ENCODE peak calls at places on chromosomes 3 and 15, in nine cellular contexts. H is left lung, S is cardiac muscle cell, T is Panc1, R is epithelial cell of esophagus, K is endothelial cell, B is heart right ventricle, W is foreskin keratinocyte, X is neural progenitor cell. J is an unnamed sample.

GRCh38 chr15:99143655-99144610 is 39.1 kb downstream of the SYNM start:
- DNase-seq in H (no peak), S (no peak), T (no peak), R (peak), K (no peak), B (peak), W (no peak), X (peak), J (no peak)

GRCh38 chr3:82000773-82001172 is 239.3 kb upstream of the GBE1 start:
- DNase-seq in H (no peak), S (no peak), T (no peak), R (no peak), K (no peak), B (no peak), W (no peak), X (no peak), J (no peak)

GRCh38 chr15:63792584-63792983 is 41.2 kb downstream of the HERC1 start:
- DNase-seq in H (no peak), S (no peak), T (no peak), R (no peak), K (no peak), B (no peak), W (no peak), X (no peak), J (no peak)

GRCh38 chr3:104385421-104385820 is 981.3 kb upstream of the ALCAM start:
- DNase-seq in H (no peak), S (no peak), T (no peak), R (no peak), K (no peak), B (peak), W (no peak), X (no peak), J (no peak)

GRCh38 chr3:129119365-129120100 is 2.1 kb downstream of the RAB43 start:
- DNase-seq in H (peak), S (peak), T (no peak), R (peak), K (no peak), B (no peak), W (peak), X (no peak), J (no peak)

GRCh38 chr3:158573714-158574113 is 2.7 kb downstream of the MLF1 start:
- DNase-seq in H (no peak), S (no peak), T (no peak), R (no peak), K (no peak), B (no peak), W (no peak), X (peak), J (no peak)

GRCh38 chr3:165903885-165904284 is 66.7 kb upstream of the BCHE start:
- DNase-seq in H (no peak), S (no peak), T (no peak), R (peak), K (no peak), B (no peak), W (peak), X (no peak), J (no peak)

GRCh38 chr15:63040954-63041353 is 1.6 kb upstream of the TPM1 start:
- DNase-seq in H (no peak), S (peak), T (no peak), R (no peak), K (no peak), B (no peak), W (no peak), X (no peak), J (no peak)

GRCh38 chr15:70351941-70352774 is 254.4 kb upstream of the TLE3 start:
- DNase-seq in H (no peak), S (no peak), T (no peak), R (no peak), K (no peak), B (no peak), W (no peak), X (no peak), J (no peak)

GRCh38 chr15:72365844-72366243 is 10.0 kb downstream of the HEXA start:
- DNase-seq in H (peak), S (no peak), T (no peak), R (no peak), K (no peak), B (no peak), W (no peak), X (no peak), J (no peak)

GRCh38 chr3:29949131-29949530 is 657.3 kb upstream of the TGFBR2 start:
- DNase-seq in H (no peak), S (no peak), T (no peak), R (peak), K (no peak), B (no peak), W (no peak), X (no peak), J (no peak)

GRCh38 chr3:120526011-120526870 is 69.9 kb upstream of the NDUFB4 start:
- DNase-seq in H (no peak), S (no peak), T (no peak), R (peak), K (no peak), B (no peak), W (no peak), X (no peak), J (no peak)

GRCh38 chr3:109702252-109702651 is 364.9 kb upstream of the DPPA4 start:
- DNase-seq in H (no peak), S (no peak), T (no peak), R (peak), K (no peak), B (no peak), W (peak), X (no peak), J (no peak)

GRCh38 chr3:178485756-178486155 is 50.5 kb upstream of the KCNMB2 start:
- DNase-seq in H (no peak), S (no peak), T (no peak), R (no peak), K (no peak), B (no peak), W (no peak), X (no peak), J (no peak)

GRCh38 chr3:87855626-87856025 is 203.2 kb downstream of the CGGBP1 start:
- DNase-seq in H (no peak), S (no peak), T (no peak), R (peak), K (no peak), B (no peak), W (peak), X (no peak), J (no peak)

GRCh38 chr15:66294157-66294931 is 976 bp downstream of the DIS3L start:
- DNase-seq in H (no peak), S (peak), T (peak), R (peak), K (no peak), B (no peak), W (peak), X (peak), J (no peak)

GRCh38 chr15:97023131-97023844 is 692.8 kb downstream of the NR2F2 start:
- DNase-seq in H (no peak), S (peak), T (no peak), R (peak), K (no peak), B (no peak), W (peak), X (no peak), J (no peak)

GRCh38 chr3:72694398-72694797 is 153.8 kb downstream of the SHQ1 start:
- DNase-seq in H (no peak), S (no peak), T (no peak), R (no peak), K (no peak), B (no peak), W (no peak), X (no peak), J (no peak)

GRCh38 chr3:126158016-126158911 is 22.1 kb downstream of the ALDH1L1 start:
- DNase-seq in H (no peak), S (no peak), T (no peak), R (no peak), K (no peak), B (no peak), W (no peak), X (no peak), J (no peak)

GRCh38 chr3:41317718-41318117 is 118.4 kb downstream of the CTNNB1 start:
- DNase-seq in H (no peak), S (no peak), T (no peak), R (peak), K (no peak), B (no peak), W (peak), X (no peak), J (no peak)

GRCh38 chr15:55589297-55589696 is 1.2 kb upstream of the PYGO1 start:
- DNase-seq in H (no peak), S (no peak), T (no peak), R (no peak), K (no peak), B (no peak), W (no peak), X (no peak), J (no peak)

GRCh38 chr15:39914977-39915376 is 5.1 kb downstream of the GPR176 start:
- DNase-seq in H (no peak), S (no peak), T (no peak), R (no peak), K (no peak), B (no peak), W (no peak), X (no peak), J (no peak)

GRCh38 chr15:95669146-95669922 is 661.2 kb upstream of the NR2F2 start:
- DNase-seq in H (no peak), S (peak), T (no peak), R (no peak), K (no peak), B (no peak), W (no peak), X (peak), J (no peak)

GRCh38 chr15:76460871-76461270 is 124.3 kb downstream of the ISL2 start:
- DNase-seq in H (no peak), S (no peak), T (no peak), R (no peak), K (no peak), B (no peak), W (no peak), X (no peak), J (no peak)

GRCh38 chr3:50147016-50147415 is 8.1 kb upstream of the SEMA3F start:
- DNase-seq in H (no peak), S (no peak), T (no peak), R (no peak), K (no peak), B (no peak), W (no peak), X (no peak), J (no peak)

DNA sequence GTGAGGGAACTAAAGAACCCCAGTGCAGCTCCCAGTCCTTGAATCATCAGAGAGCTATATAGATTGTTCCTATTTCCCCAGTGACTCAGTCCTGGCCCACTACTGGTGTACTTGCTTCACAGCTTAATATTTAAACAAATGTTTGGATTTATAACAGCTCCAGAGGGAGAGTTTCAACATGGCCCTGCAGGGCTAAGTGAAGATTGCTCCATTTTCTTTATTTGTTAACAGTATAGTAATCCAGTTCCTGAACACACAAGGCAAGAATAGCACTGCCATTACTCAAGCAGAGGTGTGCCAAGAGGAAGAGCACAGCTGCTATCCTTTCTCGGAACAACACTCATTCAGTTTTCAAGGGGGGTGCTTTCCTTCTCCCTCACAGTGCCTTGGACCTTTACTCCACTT is 6.5 kb downstream of the SQOR start:
- DNase-seq in H (no peak), S (no peak), T (no peak), R (peak), K (no peak), B (no peak), W (peak), X (no peak), J (no peak)
- TF ChIP-seq CTCF in H (peak), S (peak), T (no peak), R (peak), K (no peak), B (no peak), W (peak), X (no peak), J (no peak)

GRCh38 chr3:156739976-156740375 is 65.6 kb downstream of the TIPARP start:
- DNase-seq in H (no peak), S (no peak), T (no peak), R (no peak), K (no peak), B (no peak), W (no peak), X (no peak), J (no peak)
- TF ChIP-seq CTCF in H (no peak), S (no peak), T (no peak), R (no peak), K (no peak), B (no peak), W (no peak), X (no peak), J (no peak)

DNA sequence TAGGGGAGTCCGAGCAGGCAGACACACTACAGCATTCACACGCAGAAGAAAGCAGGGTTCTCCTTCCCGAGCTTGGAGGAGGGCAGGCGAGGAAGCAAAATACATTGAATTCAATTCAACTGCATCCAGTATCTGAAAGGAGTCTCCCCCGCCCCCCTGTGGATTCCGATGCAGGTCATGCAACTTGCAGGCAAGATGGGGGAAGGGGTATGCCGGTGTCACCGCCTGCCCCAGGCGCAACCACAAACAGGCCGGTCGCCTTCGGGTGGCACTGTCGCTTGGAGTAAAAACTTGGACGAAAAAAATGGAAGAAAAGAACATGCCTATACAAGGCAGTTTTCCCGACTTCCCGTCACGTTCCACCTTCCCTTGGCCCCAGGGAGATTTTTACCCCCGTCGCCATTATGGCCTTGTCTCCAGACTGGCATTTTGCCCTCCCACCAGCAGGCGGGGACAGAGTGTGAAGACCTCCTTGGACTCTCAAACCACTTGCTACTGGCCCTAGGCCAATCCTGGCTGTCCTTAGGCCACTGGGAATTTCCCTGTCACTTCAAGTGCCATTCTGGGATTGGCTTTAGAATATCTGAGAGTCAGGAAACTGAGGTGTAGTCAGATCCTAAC is 1.6 kb upstream of the NTRK3 start:
- DNase-seq in H (no peak), S (peak), T (no peak), R (no peak), K (peak), B (no peak), W (no peak), X (peak), J (no peak)
- TF ChIP-seq CTCF in H (no peak), S (peak), T (no peak), R (peak), K (peak), B (peak), W (peak), X (peak), J (peak)

GRCh38 chr3:46862689-46863020 is 589 bp downstream of the MYL3 start:
- DNase-seq in H (no peak), S (no peak), T (no peak), R (no peak), K (no peak), B (no peak), W (no peak), X (no peak), J (no peak)

GRCh38 chr3:46861996-46862688 is 1.1 kb downstream of the MYL3 start:
- DNase-seq in H (peak), S (no peak), T (no peak), R (no peak), K (no peak), B (peak), W (no peak), X (no peak), J (no peak)

GRCh38 chr3:46858996-46859710 is 4.1 kb downstream of the MYL3 start:
- DNase-seq in H (peak), S (no peak), T (no peak), R (no peak), K (no peak), B (peak), W (no peak), X (no peak), J (no peak)

GRCh38 chr3:46861293-46861995 is 1.8 kb downstream of the MYL3 start:
- DNase-seq in H (peak), S (peak), T (no peak), R (no peak), K (no peak), B (peak), W (no peak), X (no peak), J (no peak)

DNA sequence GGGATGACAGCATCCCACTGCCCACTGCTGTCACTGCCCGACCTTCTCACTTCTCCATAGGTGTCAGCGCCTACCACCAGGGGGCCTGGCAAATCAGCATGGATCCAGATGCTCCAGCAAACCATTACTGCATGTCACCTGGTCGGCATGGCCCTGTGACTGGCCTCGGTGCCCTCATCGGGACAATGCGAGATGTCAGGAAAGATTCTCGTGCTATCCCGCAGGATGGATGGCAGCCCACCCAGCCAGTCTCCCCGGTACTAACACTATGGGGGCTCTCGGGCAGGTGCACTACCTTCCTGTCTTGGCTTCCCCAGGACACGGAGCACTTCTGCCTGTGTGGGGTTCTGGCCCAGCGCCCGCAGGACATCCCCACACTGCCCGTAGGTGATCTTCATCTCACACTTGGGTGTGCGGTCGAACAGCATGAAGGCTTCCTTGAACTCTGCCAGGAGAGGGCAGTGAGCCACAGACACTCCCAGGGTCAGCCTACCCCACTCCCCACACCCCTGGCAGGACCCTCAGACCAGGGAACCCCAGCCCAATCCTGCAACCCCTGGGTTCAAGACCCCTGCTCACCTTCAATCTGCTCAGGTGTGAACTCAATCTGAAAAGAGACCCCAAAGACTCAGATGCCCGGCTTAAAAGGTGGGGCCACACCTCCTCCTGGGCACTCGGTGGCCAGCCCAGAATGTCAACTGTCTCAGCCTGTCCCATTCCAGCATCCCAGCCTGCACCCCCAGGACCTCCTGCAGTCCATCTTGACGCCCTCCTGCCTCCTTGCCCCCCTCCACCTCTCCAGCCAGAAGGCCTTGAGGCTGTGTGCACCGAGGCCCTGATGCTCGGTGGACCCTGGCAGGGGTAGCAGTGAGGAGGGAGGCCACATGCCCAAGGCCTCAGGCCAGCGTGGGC is 2.6 kb downstream of the MYL3 start:
- DNase-seq in H (peak), S (peak), T (no peak), R (peak), K (peak), B (peak), W (no peak), X (no peak), J (no peak)
- TF ChIP-seq CTCF in H (no peak), S (peak), T (peak), R (peak), K (peak), B (peak), W (peak), X (peak), J (peak)

GRCh38 chr15:73965094-73965729 is 26.9 kb downstream of the STOML1 start:
- DNase-seq in H (peak), S (peak), T (no peak), R (no peak), K (peak), B (no peak), W (no peak), X (peak), J (no peak)
- TF ChIP-seq CTCF in H (peak), S (no peak), T (peak), R (no peak), K (peak), B (peak), W (no peak), X (no peak), J (no peak)

DNA sequence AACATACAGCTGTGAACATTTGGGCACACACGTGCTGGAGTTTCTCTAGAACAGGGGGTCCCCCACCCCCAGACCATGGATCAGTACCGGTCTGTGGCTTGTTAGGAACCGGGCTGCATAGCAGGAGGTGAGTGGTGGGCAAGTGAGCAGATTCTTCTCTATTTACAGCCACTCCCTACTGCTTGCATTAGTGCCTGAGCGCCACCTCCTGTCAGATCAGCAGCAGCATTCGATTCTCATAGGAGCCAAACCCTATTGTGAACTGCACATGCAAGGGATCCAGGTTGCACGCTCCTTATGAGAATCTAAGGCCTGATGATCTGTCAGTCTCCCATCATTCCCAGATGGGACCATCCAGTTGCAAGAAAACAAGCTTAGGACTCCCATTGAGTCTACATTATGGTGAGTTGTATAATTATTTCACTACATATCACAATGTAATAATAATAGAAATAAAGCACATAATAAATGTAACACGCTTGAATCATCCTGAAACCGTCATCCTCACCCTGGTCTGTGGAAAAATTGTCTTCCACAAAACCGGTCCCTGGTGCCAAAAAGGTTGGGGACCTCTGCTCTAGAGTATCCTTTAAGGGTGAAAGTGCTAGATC is 25.8 kb downstream of the CHRM5 start:
- DNase-seq in H (no peak), S (peak), T (no peak), R (peak), K (peak), B (no peak), W (peak), X (peak), J (no peak)
- TF ChIP-seq CTCF in H (no peak), S (peak), T (peak), R (peak), K (no peak), B (no peak), W (peak), X (peak), J (peak)